ENCODE peak calls at places on chromosomes 3 and 15, in six cellular contexts. One of them, this sample, is unnamed.

GRCh38 chr3:63921741-63922482 is 9.7 kb upstream of the SCAANT1 start:
- DNase-seq in H9: no peak
- DNase-seq in esophagus squamous epithelium: no peak
- DNase-seq in anterior cingulate cortex: no peak
- DNase-seq in aorta: no peak
- DNase-seq in fibroblast of villous mesenchyme: no peak
- DNase-seq in this sample: no peak

GRCh38 chr3:192372001-192372400 is 355.3 kb downstream of the FGF12 start:
- DNase-seq in anterior cingulate cortex: no peak
- DNase-seq in H9: no peak
- DNase-seq in fibroblast of villous mesenchyme: no peak
- DNase-seq in esophagus squamous epithelium: no peak
- DNase-seq in aorta: no peak
- DNase-seq in this sample: no peak

GRCh38 chr15:69898243-69898642 is 199.5 kb downstream of the TLE3 start:
- DNase-seq in aorta: no peak
- DNase-seq in fibroblast of villous mesenchyme: no peak
- DNase-seq in anterior cingulate cortex: no peak
- DNase-seq in H9: no peak
- DNase-seq in esophagus squamous epithelium: no peak
- DNase-seq in this sample: no peak

GRCh38 chr15:99929266-99929665 is 196.0 kb upstream of the LYSMD4 start:
- DNase-seq in anterior cingulate cortex: no peak
- DNase-seq in aorta: no peak
- DNase-seq in fibroblast of villous mesenchyme: no peak
- DNase-seq in esophagus squamous epithelium: no peak
- DNase-seq in H9: peak; percentile 70
- DNase-seq in this sample: no peak

GRCh38 chr3:20105513-20106280 is 65.5 kb downstream of the KAT2B start:
- DNase-seq in anterior cingulate cortex: no peak
- DNase-seq in fibroblast of villous mesenchyme: no peak
- DNase-seq in esophagus squamous epithelium: no peak
- DNase-seq in H9: no peak
- DNase-seq in aorta: no peak
- DNase-seq in this sample: no peak

GRCh38 chr15:81274932-81275341 is 49.0 kb downstream of the STARD5 start:
- DNase-seq in anterior cingulate cortex: peak; percentile 16
- DNase-seq in esophagus squamous epithelium: no peak
- DNase-seq in aorta: peak; percentile 92
- DNase-seq in fibroblast of villous mesenchyme: peak; percentile 86
- DNase-seq in H9: peak; percentile 89
- DNase-seq in this sample: peak; percentile 63

GRCh38 chr3:197256836-197257444 is 41.5 kb downstream of the DLG1 start:
- DNase-seq in aorta: no peak
- DNase-seq in fibroblast of villous mesenchyme: peak; percentile 68
- DNase-seq in H9: no peak
- DNase-seq in esophagus squamous epithelium: no peak
- DNase-seq in anterior cingulate cortex: no peak
- DNase-seq in this sample: peak; percentile 31

GRCh38 chr15:54312528-54312927 is 334.3 kb downstream of the UNC13C start:
- DNase-seq in aorta: no peak
- DNase-seq in esophagus squamous epithelium: no peak
- DNase-seq in fibroblast of villous mesenchyme: no peak
- DNase-seq in H9: no peak
- DNase-seq in anterior cingulate cortex: no peak
- DNase-seq in this sample: no peak

GRCh38 chr3:147409143-147410121 is at the start of gene ZIC1:
- DNase-seq in aorta: no peak
- DNase-seq in esophagus squamous epithelium: no peak
- DNase-seq in fibroblast of villous mesenchyme: no peak
- DNase-seq in H9: peak; percentile 87
- DNase-seq in anterior cingulate cortex: peak; percentile 55
- DNase-seq in this sample: no peak

GRCh38 chr15:63792584-63792983 is 41.2 kb downstream of the HERC1 start:
- DNase-seq in anterior cingulate cortex: no peak
- DNase-seq in fibroblast of villous mesenchyme: no peak
- DNase-seq in aorta: no peak
- DNase-seq in esophagus squamous epithelium: no peak
- DNase-seq in H9: no peak
- DNase-seq in this sample: no peak

GRCh38 chr15:65416845-65417416 is 5.8 kb downstream of the IGDCC4 start:
- DNase-seq in aorta: no peak
- DNase-seq in anterior cingulate cortex: no peak
- DNase-seq in H9: peak; percentile 86
- DNase-seq in fibroblast of villous mesenchyme: peak; percentile 42
- DNase-seq in esophagus squamous epithelium: no peak
- DNase-seq in this sample: no peak

GRCh38 chr3:30954431-30954830 is 60.0 kb upstream of the GADL1 start:
- DNase-seq in esophagus squamous epithelium: no peak
- DNase-seq in aorta: no peak
- DNase-seq in anterior cingulate cortex: no peak
- DNase-seq in H9: no peak
- DNase-seq in fibroblast of villous mesenchyme: no peak
- DNase-seq in this sample: no peak

GRCh38 chr15:80161473-80162016 is 8.7 kb downstream of the FAH start:
- DNase-seq in H9: no peak
- DNase-seq in anterior cingulate cortex: no peak
- DNase-seq in aorta: no peak
- DNase-seq in esophagus squamous epithelium: no peak
- DNase-seq in fibroblast of villous mesenchyme: no peak
- DNase-seq in this sample: no peak

GRCh38 chr3:70820397-70820796 is 508.0 kb upstream of the MDFIC2 start:
- DNase-seq in aorta: no peak
- DNase-seq in fibroblast of villous mesenchyme: no peak
- DNase-seq in H9: no peak
- DNase-seq in anterior cingulate cortex: no peak
- DNase-seq in esophagus squamous epithelium: no peak
- DNase-seq in this sample: no peak

GRCh38 chr3:25455316-25456232 is 27.5 kb downstream of the RARB start:
- DNase-seq in fibroblast of villous mesenchyme: peak; percentile 51
- DNase-seq in aorta: peak; percentile 79
- DNase-seq in esophagus squamous epithelium: no peak
- DNase-seq in anterior cingulate cortex: peak; percentile 13
- DNase-seq in H9: no peak
- DNase-seq in this sample: peak; percentile 56

GRCh38 chr3:44065311-44065710 is 176.4 kb upstream of the TOPAZ1 start:
- DNase-seq in anterior cingulate cortex: no peak
- DNase-seq in esophagus squamous epithelium: no peak
- DNase-seq in aorta: no peak
- DNase-seq in fibroblast of villous mesenchyme: no peak
- DNase-seq in H9: no peak
- DNase-seq in this sample: peak; percentile 85

GRCh38 chr3:115758076-115758763 is 134.9 kb downstream of the GAP43 start:
- DNase-seq in aorta: no peak
- DNase-seq in anterior cingulate cortex: no peak
- DNase-seq in fibroblast of villous mesenchyme: no peak
- DNase-seq in esophagus squamous epithelium: no peak
- DNase-seq in H9: no peak
- DNase-seq in this sample: no peak

GRCh38 chr15:97141360-97141759 is 810.9 kb downstream of the NR2F2 start:
- DNase-seq in fibroblast of villous mesenchyme: no peak
- DNase-seq in esophagus squamous epithelium: no peak
- DNase-seq in aorta: no peak
- DNase-seq in anterior cingulate cortex: no peak
- DNase-seq in H9: no peak
- DNase-seq in this sample: no peak

GRCh38 chr3:130242850-130243569 is 102.5 kb upstream of the COL6A5 start:
- DNase-seq in fibroblast of villous mesenchyme: peak; percentile 12
- DNase-seq in aorta: no peak
- DNase-seq in anterior cingulate cortex: no peak
- DNase-seq in esophagus squamous epithelium: no peak
- DNase-seq in H9: no peak
- DNase-seq in this sample: peak; percentile 12

GRCh38 chr3:194274424-194275085 is 76.6 kb downstream of the CPN2 start:
- DNase-seq in anterior cingulate cortex: no peak
- DNase-seq in H9: peak; percentile 26
- DNase-seq in aorta: peak; percentile 52
- DNase-seq in fibroblast of villous mesenchyme: no peak
- DNase-seq in esophagus squamous epithelium: no peak
- DNase-seq in this sample: no peak

GRCh38 chr15:101534376-101534970 is 45.0 kb upstream of the PCSK6 start:
- DNase-seq in H9: peak; percentile 20
- DNase-seq in esophagus squamous epithelium: no peak
- DNase-seq in anterior cingulate cortex: no peak
- DNase-seq in aorta: no peak
- DNase-seq in fibroblast of villous mesenchyme: no peak
- DNase-seq in this sample: no peak

GRCh38 chr3:161403251-161403650 is 31.9 kb upstream of the SPTSSB start:
- DNase-seq in H9: no peak
- DNase-seq in aorta: no peak
- DNase-seq in anterior cingulate cortex: no peak
- DNase-seq in esophagus squamous epithelium: no peak
- DNase-seq in fibroblast of villous mesenchyme: no peak
- DNase-seq in this sample: no peak

GRCh38 chr3:51637941-51638471 is 33.0 kb upstream of the TEX264 start:
- DNase-seq in aorta: no peak
- DNase-seq in fibroblast of villous mesenchyme: peak; percentile 80
- DNase-seq in esophagus squamous epithelium: no peak
- DNase-seq in H9: peak; percentile 83
- DNase-seq in anterior cingulate cortex: no peak
- DNase-seq in this sample: peak; percentile 49

GRCh38 chr3:79490165-79491028 is 277.4 kb downstream of the ROBO1 start:
- DNase-seq in H9: peak; percentile 37
- DNase-seq in fibroblast of villous mesenchyme: peak; percentile 33
- DNase-seq in esophagus squamous epithelium: no peak
- DNase-seq in aorta: no peak
- DNase-seq in anterior cingulate cortex: no peak
- DNase-seq in this sample: peak; percentile 90

GRCh38 chr15:63803106-63803886 is 30.5 kb downstream of the HERC1 start:
- DNase-seq in anterior cingulate cortex: no peak
- DNase-seq in H9: no peak
- DNase-seq in fibroblast of villous mesenchyme: no peak
- DNase-seq in aorta: no peak
- DNase-seq in esophagus squamous epithelium: no peak
- DNase-seq in this sample: no peak

GRCh38 chr15:85786778-85787114 is 8.0 kb downstream of the KLHL25 start:
- DNase-seq in H9: no peak
- DNase-seq in anterior cingulate cortex: no peak
- DNase-seq in fibroblast of villous mesenchyme: no peak
- DNase-seq in esophagus squamous epithelium: no peak
- DNase-seq in aorta: no peak
- DNase-seq in this sample: no peak

GRCh38 chr15:70247281-70247680 is 149.6 kb upstream of the TLE3 start:
- DNase-seq in esophagus squamous epithelium: no peak
- DNase-seq in anterior cingulate cortex: no peak
- DNase-seq in fibroblast of villous mesenchyme: no peak
- DNase-seq in H9: no peak
- DNase-seq in aorta: peak; percentile 43
- DNase-seq in this sample: no peak

GRCh38 chr3:64584193-64584592 is 103.6 kb downstream of the ADAMTS9 start:
- DNase-seq in H9: no peak
- DNase-seq in fibroblast of villous mesenchyme: peak; percentile 72
- DNase-seq in esophagus squamous epithelium: no peak
- DNase-seq in anterior cingulate cortex: no peak
- DNase-seq in aorta: no peak
- DNase-seq in this sample: no peak

GRCh38 chr3:81674690-81675089 is 86.8 kb downstream of the GBE1 start:
- DNase-seq in anterior cingulate cortex: no peak
- DNase-seq in aorta: no peak
- DNase-seq in fibroblast of villous mesenchyme: no peak
- DNase-seq in esophagus squamous epithelium: no peak
- DNase-seq in H9: no peak
- DNase-seq in this sample: no peak